ENCODE peak calls at places on chromosomes 12 and 14, in eight cellular contexts. W is GM23248, I is K562, C is HCT116, A is neural progenitor cell, Y is hepatocyte, F is endothelial cell of umbilical vein, D is fibroblast of lung. Z is an unnamed sample.

GRCh38 chr14:69013943-69014782 is 35.1 kb upstream of the ACTN1 start:
- DNase-seq in Y (peak; percentile 78), F (peak; percentile 64), W (peak; percentile 60), D (peak; percentile 74), C (no peak), I (no peak), A (peak; percentile 18), Z (no peak)

GRCh38 chr14:58301416-58301815 is 3.1 kb downstream of the ARID4A start:
- DNase-seq in I (no peak), W (no peak), D (no peak), C (no peak), F (no peak), Y (no peak), A (no peak), Z (no peak)

GRCh38 chr12:100733817-100734593 is 60.6 kb upstream of the ANO4 start:
- DNase-seq in A (peak; percentile 55), C (peak; percentile 21), I (no peak), W (peak; percentile 80), F (peak; percentile 32), D (peak; percentile 65), Y (peak; percentile 45), Z (no peak)

GRCh38 chr14:60722163-60722835 is 1.9 kb downstream of the SIX4 start:
- DNase-seq in I (peak; percentile 16), Y (peak; percentile 61), W (peak; percentile 80), A (peak; percentile 86), C (no peak), D (peak; percentile 70), F (peak; percentile 54), Z (no peak)

GRCh38 chr12:54217774-54218221 is 29.0 kb upstream of the SMUG1 start:
- DNase-seq in A (peak; percentile 86), Y (peak; percentile 50), D (peak; percentile 41), C (no peak), W (peak; percentile 50), F (no peak), I (no peak), Z (no peak)

GRCh38 chr12:53493610-53494391 is 5.5 kb downstream of the MAP3K12 start:
- DNase-seq in Y (no peak), C (no peak), I (no peak), A (peak; percentile 51), D (no peak), W (no peak), F (no peak), Z (no peak)

GRCh38 chr14:32129124-32129523 is 52.0 kb downstream of the ARHGAP5 start:
- DNase-seq in D (peak; percentile 25), Y (no peak), F (no peak), C (no peak), A (no peak), I (no peak), W (peak; percentile 77), Z (no peak)

GRCh38 chr12:131264625-131265024 is 310.9 kb downstream of the ADGRD1 start:
- DNase-seq in W (no peak), I (no peak), Y (no peak), D (no peak), A (no peak), F (no peak), C (no peak), Z (no peak)

GRCh38 chr12:60259241-60259640 is 663.4 kb downstream of the SLC16A7 start:
- DNase-seq in F (no peak), Y (no peak), I (no peak), D (no peak), C (no peak), A (no peak), W (no peak), Z (no peak)

GRCh38 chr12:29103539-29103974 is 45.5 kb upstream of the FAR2 start:
- DNase-seq in D (no peak), W (no peak), A (no peak), F (no peak), C (no peak), I (no peak), Y (no peak), Z (no peak)

GRCh38 chr12:49922349-49923034 is 18.8 kb upstream of the FAIM2 start:
- DNase-seq in Y (no peak), A (no peak), C (no peak), I (no peak), W (no peak), D (no peak), F (no peak), Z (no peak)

GRCh38 chr14:99968156-99968920 is 96.9 kb upstream of the EVL start:
- DNase-seq in I (no peak), Y (no peak), W (peak; percentile 93), C (no peak), A (no peak), F (no peak), D (peak; percentile 74), Z (no peak)

GRCh38 chr12:109588461-109589239 is 15.1 kb downstream of the MVK start:
- DNase-seq in W (no peak), C (no peak), I (no peak), F (no peak), A (peak; percentile 27), Y (peak; percentile 59), D (no peak), Z (no peak)

GRCh38 chr14:94494085-94494484 is 15.2 kb downstream of the SERPINA12 start:
- DNase-seq in D (no peak), I (no peak), C (no peak), W (no peak), A (no peak), F (no peak), Y (no peak), Z (no peak)

GRCh38 chr14:104149617-104150141 is 11.3 kb downstream of the KIF26A start:
- DNase-seq in Y (peak; percentile 69), C (no peak), D (no peak), I (no peak), F (peak; percentile 64), A (peak; percentile 87), W (peak; percentile 26), Z (no peak)

GRCh38 chr14:103097994-103098957 is 3.8 kb downstream of the EXOC3L4 start:
- DNase-seq in W (no peak), D (no peak), F (no peak), Y (no peak), C (no peak), A (no peak), I (peak; percentile 50), Z (no peak)

GRCh38 chr12:11884661-11885060 is 186.1 kb upstream of the BCL2L14 start:
- DNase-seq in A (no peak), W (no peak), C (no peak), Y (no peak), D (no peak), I (no peak), F (peak; percentile 84), Z (no peak)

GRCh38 chr14:91158091-91158790 is 44.4 kb downstream of the DGLUCY start:
- DNase-seq in F (no peak), W (no peak), Y (no peak), D (no peak), C (no peak), I (no peak), A (no peak), Z (no peak)

GRCh38 chr14:31843361-31844091 is 233.6 kb upstream of the ARHGAP5 start:
- DNase-seq in C (no peak), I (no peak), Y (no peak), A (no peak), W (peak; percentile 48), F (peak; percentile 41), D (no peak), Z (no peak)

GRCh38 chr14:101830271-101830670 is 68.8 kb downstream of the PPP2R5C start:
- DNase-seq in I (no peak), Y (no peak), D (no peak), C (no peak), W (no peak), A (no peak), F (no peak), Z (no peak)
- H3K4me1 ChIP-seq in I (no peaks in the 10 kb centered on the region), Y (no peaks in the 10 kb centered on the region), D (peaks cover 11% of the 10 kb centered on the region), C (no peaks in the 10 kb centered on the region), W (peaks cover 8% of the 10 kb centered on the region), A (no peaks in the 10 kb centered on the region), F (no peaks in the 10 kb centered on the region), Z (peaks cover under 1% of the 10 kb centered on the region)

GRCh38 chr12:89709994-89710872 is 1.6 kb upstream of the ATP2B1 start:
- DNase-seq in Y (peak; percentile 69), D (no peak), I (no peak), A (peak; percentile 77), F (no peak), C (no peak), W (peak; percentile 74), Z (no peak)
- TF ChIP-seq EZH2 in Y (no peak), D (no peak), I (no peak), A (no peak), F (no peak), C (no peak), W (no peak), Z (no peak)

GRCh38 chr14:105468621-105469241 is 5.9 kb upstream of the CRIP2 start:
- DNase-seq in I (no peak), F (no peak), W (no peak), A (no peak), Y (no peak), D (no peak), C (no peak), Z (no peak)
- H3K4me1 ChIP-seq in I (peaks cover 59% of the 10 kb centered on the region), F (peaks cover 5% of the 10 kb centered on the region), W (no peaks in the 10 kb centered on the region), A (peaks cover 15% of the 10 kb centered on the region), Y (peaks cover 25% of the 10 kb centered on the region), D (peaks cover 18% of the 10 kb centered on the region), C (peaks cover 25% of the 10 kb centered on the region), Z (peaks cover 8% of the 10 kb centered on the region)

GRCh38 chr12:102748704-102749103 is 168.3 kb downstream of the PAH start:
- DNase-seq in F (no peak), Y (no peak), C (no peak), A (no peak), D (no peak), I (no peak), W (no peak), Z (no peak)
- TF ChIP-seq EZH2 in F (no peak), Y (no peak), C (no peak), A (no peak), D (no peak), I (no peak), W (no peak), Z (no peak)

Z was measured in keratinocyte.